ENCODE peak calls at places on chromosomes 2 and 18, in eight cellular contexts. One of them, this sample, is unnamed.

GRCh38 chr18:77132369-77133050 is at the start of gene MBP:
- DNase-seq in EH: no peak
- DNase-seq in WTC11: peak
- DNase-seq in stimulated activated CD4-positive, alpha-beta T cell treated with anti-CD3 and anti-CD28 coated beads, Interleukin-2, amount 100 ng/mL, for 48 hours: peak
- DNase-seq in mesendoderm: peak
- DNase-seq in NCI-H1694 treated with DMSO at 0.1 percent for 48 hours: no peak
- DNase-seq in posterior vena cava: peak
- DNase-seq in nephron progenitor cell: peak
- DNase-seq in this sample: no peak

GRCh38 chr18:13437034-13437433 is 218.5 kb downstream of the LDLRAD4 start:
- DNase-seq in EH: no peak
- DNase-seq in WTC11: no peak
- DNase-seq in stimulated activated CD4-positive, alpha-beta T cell treated with anti-CD3 and anti-CD28 coated beads, Interleukin-2, amount 100 ng/mL, for 48 hours: no peak
- DNase-seq in mesendoderm: no peak
- DNase-seq in NCI-H1694 treated with DMSO at 0.1 percent for 48 hours: no peak
- DNase-seq in posterior vena cava: no peak
- DNase-seq in nephron progenitor cell: no peak
- DNase-seq in this sample: no peak

GRCh38 chr2:11955883-11956282 is 209.5 kb downstream of the LPIN1 start:
- DNase-seq in EH: no peak
- DNase-seq in WTC11: no peak
- DNase-seq in stimulated activated CD4-positive, alpha-beta T cell treated with anti-CD3 and anti-CD28 coated beads, Interleukin-2, amount 100 ng/mL, for 48 hours: no peak
- DNase-seq in mesendoderm: no peak
- DNase-seq in NCI-H1694 treated with DMSO at 0.1 percent for 48 hours: peak
- DNase-seq in posterior vena cava: no peak
- DNase-seq in nephron progenitor cell: no peak
- DNase-seq in this sample: no peak

GRCh38 chr2:113886479-113887383 is 3.2 kb upstream of the ACTR3 start:
- DNase-seq in EH: peak
- DNase-seq in WTC11: no peak
- DNase-seq in stimulated activated CD4-positive, alpha-beta T cell treated with anti-CD3 and anti-CD28 coated beads, Interleukin-2, amount 100 ng/mL, for 48 hours: peak
- DNase-seq in mesendoderm: no peak
- DNase-seq in NCI-H1694 treated with DMSO at 0.1 percent for 48 hours: no peak
- DNase-seq in posterior vena cava: peak
- DNase-seq in nephron progenitor cell: no peak
- DNase-seq in this sample: no peak

GRCh38 chr2:85748948-85749875 is 4.6 kb upstream of the ATOH8 start:
- DNase-seq in EH: peak
- DNase-seq in WTC11: no peak
- DNase-seq in stimulated activated CD4-positive, alpha-beta T cell treated with anti-CD3 and anti-CD28 coated beads, Interleukin-2, amount 100 ng/mL, for 48 hours: no peak
- DNase-seq in mesendoderm: peak
- DNase-seq in NCI-H1694 treated with DMSO at 0.1 percent for 48 hours: no peak
- DNase-seq in posterior vena cava: no peak
- DNase-seq in nephron progenitor cell: no peak
- DNase-seq in this sample: no peak

GRCh38 chr2:41355794-41356193 is 692.0 kb upstream of the PKDCC start:
- DNase-seq in EH: no peak
- DNase-seq in WTC11: no peak
- DNase-seq in stimulated activated CD4-positive, alpha-beta T cell treated with anti-CD3 and anti-CD28 coated beads, Interleukin-2, amount 100 ng/mL, for 48 hours: no peak
- DNase-seq in mesendoderm: no peak
- DNase-seq in NCI-H1694 treated with DMSO at 0.1 percent for 48 hours: no peak
- DNase-seq in posterior vena cava: no peak
- DNase-seq in nephron progenitor cell: no peak
- DNase-seq in this sample: no peak

GRCh38 chr2:176177580-176178270 is 10.7 kb upstream of the HOXD1 start:
- DNase-seq in EH: no peak
- DNase-seq in WTC11: no peak
- DNase-seq in stimulated activated CD4-positive, alpha-beta T cell treated with anti-CD3 and anti-CD28 coated beads, Interleukin-2, amount 100 ng/mL, for 48 hours: no peak
- DNase-seq in mesendoderm: peak
- DNase-seq in NCI-H1694 treated with DMSO at 0.1 percent for 48 hours: no peak
- DNase-seq in posterior vena cava: no peak
- DNase-seq in nephron progenitor cell: no peak
- DNase-seq in this sample: no peak

GRCh38 chr18:41644466-41644865 is 310.6 kb upstream of the PIK3C3 start:
- DNase-seq in EH: no peak
- DNase-seq in WTC11: no peak
- DNase-seq in stimulated activated CD4-positive, alpha-beta T cell treated with anti-CD3 and anti-CD28 coated beads, Interleukin-2, amount 100 ng/mL, for 48 hours: no peak
- DNase-seq in mesendoderm: no peak
- DNase-seq in NCI-H1694 treated with DMSO at 0.1 percent for 48 hours: no peak
- DNase-seq in posterior vena cava: no peak
- DNase-seq in nephron progenitor cell: no peak
- DNase-seq in this sample: no peak

GRCh38 chr2:239581352-239581901 is 180.6 kb upstream of the HDAC4 start:
- DNase-seq in EH: no peak
- DNase-seq in WTC11: no peak
- DNase-seq in stimulated activated CD4-positive, alpha-beta T cell treated with anti-CD3 and anti-CD28 coated beads, Interleukin-2, amount 100 ng/mL, for 48 hours: no peak
- DNase-seq in mesendoderm: no peak
- DNase-seq in NCI-H1694 treated with DMSO at 0.1 percent for 48 hours: no peak
- DNase-seq in posterior vena cava: peak
- DNase-seq in nephron progenitor cell: no peak
- DNase-seq in this sample: no peak

GRCh38 chr18:36149514-36150289 is 20.0 kb downstream of the ELP2 start:
- DNase-seq in EH: no peak
- DNase-seq in WTC11: no peak
- DNase-seq in stimulated activated CD4-positive, alpha-beta T cell treated with anti-CD3 and anti-CD28 coated beads, Interleukin-2, amount 100 ng/mL, for 48 hours: no peak
- DNase-seq in mesendoderm: no peak
- DNase-seq in NCI-H1694 treated with DMSO at 0.1 percent for 48 hours: no peak
- DNase-seq in posterior vena cava: no peak
- DNase-seq in nephron progenitor cell: no peak
- DNase-seq in this sample: no peak

GRCh38 chr2:175892046-175892445 is 110.0 kb downstream of the LNPK start:
- DNase-seq in EH: peak
- DNase-seq in WTC11: no peak
- DNase-seq in stimulated activated CD4-positive, alpha-beta T cell treated with anti-CD3 and anti-CD28 coated beads, Interleukin-2, amount 100 ng/mL, for 48 hours: no peak
- DNase-seq in mesendoderm: no peak
- DNase-seq in NCI-H1694 treated with DMSO at 0.1 percent for 48 hours: no peak
- DNase-seq in posterior vena cava: no peak
- DNase-seq in nephron progenitor cell: no peak
- DNase-seq in this sample: no peak

GRCh38 chr2:118846667-118847446 is 591 bp downstream of the EN1 start:
- DNase-seq in EH: peak
- DNase-seq in WTC11: no peak
- DNase-seq in stimulated activated CD4-positive, alpha-beta T cell treated with anti-CD3 and anti-CD28 coated beads, Interleukin-2, amount 100 ng/mL, for 48 hours: no peak
- DNase-seq in mesendoderm: peak
- DNase-seq in NCI-H1694 treated with DMSO at 0.1 percent for 48 hours: no peak
- DNase-seq in posterior vena cava: no peak
- DNase-seq in nephron progenitor cell: peak
- DNase-seq in this sample: no peak

GRCh38 chr2:190088917-190089316 is 26.4 kb upstream of the MSTN start:
- DNase-seq in EH: peak
- DNase-seq in WTC11: peak
- DNase-seq in stimulated activated CD4-positive, alpha-beta T cell treated with anti-CD3 and anti-CD28 coated beads, Interleukin-2, amount 100 ng/mL, for 48 hours: peak
- DNase-seq in mesendoderm: peak
- DNase-seq in NCI-H1694 treated with DMSO at 0.1 percent for 48 hours: peak
- DNase-seq in posterior vena cava: no peak
- DNase-seq in nephron progenitor cell: peak
- DNase-seq in this sample: peak

GRCh38 chr18:37375181-37375580 is 190.4 kb downstream of the CELF4 start:
- DNase-seq in EH: no peak
- DNase-seq in WTC11: no peak
- DNase-seq in stimulated activated CD4-positive, alpha-beta T cell treated with anti-CD3 and anti-CD28 coated beads, Interleukin-2, amount 100 ng/mL, for 48 hours: no peak
- DNase-seq in mesendoderm: no peak
- DNase-seq in NCI-H1694 treated with DMSO at 0.1 percent for 48 hours: no peak
- DNase-seq in posterior vena cava: no peak
- DNase-seq in nephron progenitor cell: no peak
- DNase-seq in this sample: no peak

GRCh38 chr2:237911363-237912017 is 52.1 kb downstream of the RAMP1 start:
- DNase-seq in EH: no peak
- DNase-seq in WTC11: no peak
- DNase-seq in stimulated activated CD4-positive, alpha-beta T cell treated with anti-CD3 and anti-CD28 coated beads, Interleukin-2, amount 100 ng/mL, for 48 hours: no peak
- DNase-seq in mesendoderm: no peak
- DNase-seq in NCI-H1694 treated with DMSO at 0.1 percent for 48 hours: no peak
- DNase-seq in posterior vena cava: peak
- DNase-seq in nephron progenitor cell: no peak
- DNase-seq in this sample: no peak

GRCh38 chr2:217086038-217086522 is 226.2 kb upstream of the TNP1 start:
- DNase-seq in EH: peak
- DNase-seq in WTC11: no peak
- DNase-seq in stimulated activated CD4-positive, alpha-beta T cell treated with anti-CD3 and anti-CD28 coated beads, Interleukin-2, amount 100 ng/mL, for 48 hours: no peak
- DNase-seq in mesendoderm: no peak
- DNase-seq in NCI-H1694 treated with DMSO at 0.1 percent for 48 hours: no peak
- DNase-seq in posterior vena cava: no peak
- DNase-seq in nephron progenitor cell: no peak
- DNase-seq in this sample: no peak

GRCh38 chr2:23788100-23788499 is 138.8 kb downstream of the ATAD2B start:
- DNase-seq in EH: no peak
- DNase-seq in WTC11: no peak
- DNase-seq in stimulated activated CD4-positive, alpha-beta T cell treated with anti-CD3 and anti-CD28 coated beads, Interleukin-2, amount 100 ng/mL, for 48 hours: no peak
- DNase-seq in mesendoderm: no peak
- DNase-seq in NCI-H1694 treated with DMSO at 0.1 percent for 48 hours: no peak
- DNase-seq in posterior vena cava: no peak
- DNase-seq in nephron progenitor cell: no peak
- DNase-seq in this sample: no peak

GRCh38 chr18:76476665-76477561 is 18.1 kb downstream of the ZNF516 start:
- DNase-seq in EH: peak
- DNase-seq in WTC11: no peak
- DNase-seq in stimulated activated CD4-positive, alpha-beta T cell treated with anti-CD3 and anti-CD28 coated beads, Interleukin-2, amount 100 ng/mL, for 48 hours: no peak
- DNase-seq in mesendoderm: no peak
- DNase-seq in NCI-H1694 treated with DMSO at 0.1 percent for 48 hours: no peak
- DNase-seq in posterior vena cava: no peak
- DNase-seq in nephron progenitor cell: no peak
- DNase-seq in this sample: peak

GRCh38 chr2:223460774-223461211 is 141.4 kb downstream of the SCG2 start:
- DNase-seq in EH: peak
- DNase-seq in WTC11: no peak
- DNase-seq in stimulated activated CD4-positive, alpha-beta T cell treated with anti-CD3 and anti-CD28 coated beads, Interleukin-2, amount 100 ng/mL, for 48 hours: no peak
- DNase-seq in mesendoderm: peak
- DNase-seq in NCI-H1694 treated with DMSO at 0.1 percent for 48 hours: peak
- DNase-seq in posterior vena cava: no peak
- DNase-seq in nephron progenitor cell: no peak
- DNase-seq in this sample: no peak

GRCh38 chr2:74383254-74383653 is 3.1 kb upstream of the DCTN1 start:
- DNase-seq in EH: peak
- DNase-seq in WTC11: no peak
- DNase-seq in stimulated activated CD4-positive, alpha-beta T cell treated with anti-CD3 and anti-CD28 coated beads, Interleukin-2, amount 100 ng/mL, for 48 hours: no peak
- DNase-seq in mesendoderm: no peak
- DNase-seq in NCI-H1694 treated with DMSO at 0.1 percent for 48 hours: no peak
- DNase-seq in posterior vena cava: no peak
- DNase-seq in nephron progenitor cell: no peak
- DNase-seq in this sample: no peak

GRCh38 chr18:9029131-9029530 is 73.4 kb upstream of the NDUFV2 start:
- DNase-seq in EH: no peak
- DNase-seq in WTC11: no peak
- DNase-seq in stimulated activated CD4-positive, alpha-beta T cell treated with anti-CD3 and anti-CD28 coated beads, Interleukin-2, amount 100 ng/mL, for 48 hours: no peak
- DNase-seq in mesendoderm: no peak
- DNase-seq in NCI-H1694 treated with DMSO at 0.1 percent for 48 hours: no peak
- DNase-seq in posterior vena cava: no peak
- DNase-seq in nephron progenitor cell: no peak
- DNase-seq in this sample: no peak

GRCh38 chr2:29459445-29460179 is 344.4 kb downstream of the CLIP4 start:
- DNase-seq in EH: peak
- DNase-seq in WTC11: no peak
- DNase-seq in stimulated activated CD4-positive, alpha-beta T cell treated with anti-CD3 and anti-CD28 coated beads, Interleukin-2, amount 100 ng/mL, for 48 hours: no peak
- DNase-seq in mesendoderm: no peak
- DNase-seq in NCI-H1694 treated with DMSO at 0.1 percent for 48 hours: no peak
- DNase-seq in posterior vena cava: no peak
- DNase-seq in nephron progenitor cell: no peak
- DNase-seq in this sample: no peak

GRCh38 chr2:74373189-74373588 is 6.9 kb downstream of the DCTN1 start:
- DNase-seq in EH: no peak
- DNase-seq in WTC11: peak
- DNase-seq in stimulated activated CD4-positive, alpha-beta T cell treated with anti-CD3 and anti-CD28 coated beads, Interleukin-2, amount 100 ng/mL, for 48 hours: no peak
- DNase-seq in mesendoderm: peak
- DNase-seq in NCI-H1694 treated with DMSO at 0.1 percent for 48 hours: no peak
- DNase-seq in posterior vena cava: peak
- DNase-seq in nephron progenitor cell: peak
- DNase-seq in this sample: no peak

GRCh38 chr2:156115338-156115737 is 217.2 kb downstream of the NR4A2 start:
- DNase-seq in EH: no peak
- DNase-seq in WTC11: no peak
- DNase-seq in stimulated activated CD4-positive, alpha-beta T cell treated with anti-CD3 and anti-CD28 coated beads, Interleukin-2, amount 100 ng/mL, for 48 hours: no peak
- DNase-seq in mesendoderm: no peak
- DNase-seq in NCI-H1694 treated with DMSO at 0.1 percent for 48 hours: no peak
- DNase-seq in posterior vena cava: no peak
- DNase-seq in nephron progenitor cell: no peak
- DNase-seq in this sample: no peak

GRCh38 chr18:10872297-10872696 is 277.1 kb downstream of the PIEZO2 start:
- DNase-seq in EH: no peak
- DNase-seq in WTC11: no peak
- DNase-seq in stimulated activated CD4-positive, alpha-beta T cell treated with anti-CD3 and anti-CD28 coated beads, Interleukin-2, amount 100 ng/mL, for 48 hours: no peak
- DNase-seq in mesendoderm: no peak
- DNase-seq in NCI-H1694 treated with DMSO at 0.1 percent for 48 hours: no peak
- DNase-seq in posterior vena cava: no peak
- DNase-seq in nephron progenitor cell: no peak
- DNase-seq in this sample: no peak

GRCh38 chr2:158459161-158460003 is 2.6 kb downstream of the PKP4 start:
- DNase-seq in EH: no peak
- DNase-seq in WTC11: no peak
- DNase-seq in stimulated activated CD4-positive, alpha-beta T cell treated with anti-CD3 and anti-CD28 coated beads, Interleukin-2, amount 100 ng/mL, for 48 hours: no peak
- DNase-seq in mesendoderm: no peak
- DNase-seq in NCI-H1694 treated with DMSO at 0.1 percent for 48 hours: no peak
- DNase-seq in posterior vena cava: no peak
- DNase-seq in nephron progenitor cell: no peak
- DNase-seq in this sample: no peak

GRCh38 chr2:48356701-48357322 is 173.1 kb upstream of the STON1 start:
- DNase-seq in EH: peak
- DNase-seq in WTC11: no peak
- DNase-seq in stimulated activated CD4-positive, alpha-beta T cell treated with anti-CD3 and anti-CD28 coated beads, Interleukin-2, amount 100 ng/mL, for 48 hours: no peak
- DNase-seq in mesendoderm: no peak
- DNase-seq in NCI-H1694 treated with DMSO at 0.1 percent for 48 hours: no peak
- DNase-seq in posterior vena cava: no peak
- DNase-seq in nephron progenitor cell: no peak
- DNase-seq in this sample: no peak

GRCh38 chr2:121903037-121903689 is 147.7 kb downstream of the TSN start:
- DNase-seq in EH: peak
- DNase-seq in WTC11: no peak
- DNase-seq in stimulated activated CD4-positive, alpha-beta T cell treated with anti-CD3 and anti-CD28 coated beads, Interleukin-2, amount 100 ng/mL, for 48 hours: no peak
- DNase-seq in mesendoderm: no peak
- DNase-seq in NCI-H1694 treated with DMSO at 0.1 percent for 48 hours: peak
- DNase-seq in posterior vena cava: peak
- DNase-seq in nephron progenitor cell: no peak
- DNase-seq in this sample: no peak

GRCh38 chr18:76806301-76806700 is 16.1 kb upstream of the ZNF236 start:
- DNase-seq in EH: no peak
- DNase-seq in WTC11: no peak
- DNase-seq in stimulated activated CD4-positive, alpha-beta T cell treated with anti-CD3 and anti-CD28 coated beads, Interleukin-2, amount 100 ng/mL, for 48 hours: no peak
- DNase-seq in mesendoderm: no peak
- DNase-seq in NCI-H1694 treated with DMSO at 0.1 percent for 48 hours: no peak
- DNase-seq in posterior vena cava: no peak
- DNase-seq in nephron progenitor cell: no peak
- DNase-seq in this sample: no peak

GRCh38 chr2:231887756-231888155 is 38.4 kb downstream of the NPPC start:
- DNase-seq in EH: no peak
- DNase-seq in WTC11: no peak
- DNase-seq in stimulated activated CD4-positive, alpha-beta T cell treated with anti-CD3 and anti-CD28 coated beads, Interleukin-2, amount 100 ng/mL, for 48 hours: no peak
- DNase-seq in mesendoderm: no peak
- DNase-seq in NCI-H1694 treated with DMSO at 0.1 percent for 48 hours: no peak
- DNase-seq in posterior vena cava: no peak
- DNase-seq in nephron progenitor cell: no peak
- DNase-seq in this sample: no peak

GRCh38 chr2:206176128-206176527 is 16.4 kb downstream of the EEF1B2 start:
- DNase-seq in EH: no peak
- DNase-seq in WTC11: no peak
- DNase-seq in stimulated activated CD4-positive, alpha-beta T cell treated with anti-CD3 and anti-CD28 coated beads, Interleukin-2, amount 100 ng/mL, for 48 hours: no peak
- DNase-seq in mesendoderm: no peak
- DNase-seq in NCI-H1694 treated with DMSO at 0.1 percent for 48 hours: no peak
- DNase-seq in posterior vena cava: no peak
- DNase-seq in nephron progenitor cell: no peak
- DNase-seq in this sample: no peak

GRCh38 chr18:11553098-11553940 is 56.1 kb upstream of the SLC35G4 start:
- DNase-seq in EH: peak
- DNase-seq in WTC11: peak
- DNase-seq in stimulated activated CD4-positive, alpha-beta T cell treated with anti-CD3 and anti-CD28 coated beads, Interleukin-2, amount 100 ng/mL, for 48 hours: peak
- DNase-seq in mesendoderm: peak
- DNase-seq in NCI-H1694 treated with DMSO at 0.1 percent for 48 hours: peak
- DNase-seq in posterior vena cava: no peak
- DNase-seq in nephron progenitor cell: peak
- DNase-seq in this sample: peak

This sample was measured in glomerular endothelial cell.